ENCODE peak calls at places on chromosomes 6 and 20, in ten cellular contexts. A is H1, W is endothelial cell of umbilical vein, G is stomach, Z is SK-N-SH, S is sigmoid colon, M is GM23338, F is K562, P is spleen, L is HepG2. E is an unnamed sample.

GRCh38 chr20:17394411-17394810 is 136.8 kb downstream of the BFSP1 start:
- DNase-seq in A (no peak), W (no peak), G (no peak), Z (no peak), S (no peak), M (no peak), F (no peak), P (no peak), L (no peak), E (no peak)

GRCh38 chr6:140320799-140321099 is 946.3 kb upstream of the CITED2 start:
- DNase-seq in A (no peak), W (peak; percentile 24), G (no peak), Z (no peak), S (no peak), M (no peak), F (no peak), P (no peak), L (no peak), E (no peak)

GRCh38 chr6:140932909-140933308 is 1199.8 kb upstream of the GJE1 start:
- DNase-seq in A (no peak), W (no peak), G (no peak), Z (no peak), S (no peak), M (no peak), F (no peak), P (no peak), L (no peak), E (no peak)

GRCh38 chr6:166167801-166168615 is at the start of gene TBXT:
- DNase-seq in A (peak; percentile 60), W (no peak), G (no peak), Z (no peak), S (no peak), M (peak; percentile 91), F (no peak), P (no peak), L (no peak), E (no peak)

GRCh38 chr6:47248446-47248845 is 61.3 kb downstream of the TNFRSF21 start:
- DNase-seq in A (no peak), W (peak; percentile 37), G (no peak), Z (peak; percentile 43), S (no peak), M (peak; percentile 29), F (no peak), P (no peak), L (no peak), E (no peak)

GRCh38 chr6:142047934-142048592 is 84.7 kb upstream of the GJE1 start:
- DNase-seq in A (no peak), W (no peak), G (no peak), Z (no peak), S (no peak), M (no peak), F (no peak), P (no peak), L (no peak), E (no peak)

GRCh38 chr6:835476-836160 is 142.7 kb upstream of the EXOC2 start:
- DNase-seq in A (no peak), W (no peak), G (no peak), Z (no peak), S (no peak), M (no peak), F (no peak), P (no peak), L (no peak), E (no peak)

GRCh38 chr20:50580016-50580747 is 70.0 kb downstream of the PTPN1 start:
- DNase-seq in A (no peak), W (peak; percentile 62), G (peak; percentile 64), Z (peak; percentile 92), S (peak; percentile 86), M (peak; percentile 81), F (peak; percentile 86), P (peak; percentile 85), L (peak; percentile 70), E (no peak)

GRCh38 chr6:117483645-117484016 is 1.2 kb downstream of the DCBLD1 start:
- DNase-seq in A (no peak), W (no peak), G (no peak), Z (no peak), S (no peak), M (peak; percentile 13), F (peak; percentile 14), P (no peak), L (peak; percentile 44), E (no peak)

GRCh38 chr6:142292191-142292924 is 9.4 kb upstream of the ADGRG6 start:
- DNase-seq in A (no peak), W (no peak), G (no peak), Z (no peak), S (no peak), M (no peak), F (no peak), P (no peak), L (peak; percentile 89), E (no peak)

GRCh38 chr6:158161566-158162254 is 6.4 kb downstream of the SERAC1 start:
- DNase-seq in A (no peak), W (no peak), G (no peak), Z (no peak), S (no peak), M (peak; percentile 77), F (no peak), P (no peak), L (no peak), E (no peak)

GRCh38 chr20:1895674-1896496 is 678 bp downstream of the SIRPA start:
- DNase-seq in A (no peak), W (peak; percentile 29), G (no peak), Z (no peak), S (peak; percentile 82), M (peak; percentile 57), F (no peak), P (no peak), L (no peak), E (peak; percentile 57)

GRCh38 chr6:148379481-148379880 is 36.8 kb downstream of the SASH1 start:
- DNase-seq in A (no peak), W (no peak), G (no peak), Z (no peak), S (no peak), M (no peak), F (no peak), P (no peak), L (no peak), E (no peak)

GRCh38 chr20:25360631-25361286 is 29.9 kb downstream of the ABHD12 start:
- DNase-seq in A (no peak), W (peak; percentile 45), G (no peak), Z (peak; percentile 23), S (no peak), M (no peak), F (no peak), P (no peak), L (no peak), E (no peak)

GRCh38 chr6:127117979-127118504 is 429 bp upstream of the RSPO3 start:
- DNase-seq in A (no peak), W (peak; percentile 52), G (no peak), Z (peak; percentile 30), S (peak; percentile 65), M (no peak), F (no peak), P (no peak), L (no peak), E (no peak)

GRCh38 chr6:131231103-131231502 is 95.8 kb downstream of the AKAP7 start:
- DNase-seq in A (no peak), W (no peak), G (no peak), Z (no peak), S (no peak), M (no peak), F (no peak), P (no peak), L (no peak), E (no peak)

GRCh38 chr6:10146723-10147451 is 268.0 kb downstream of the TFAP2A start:
- DNase-seq in A (no peak), W (no peak), G (no peak), Z (peak; percentile 29), S (no peak), M (peak; percentile 84), F (peak; percentile 66), P (no peak), L (peak; percentile 44), E (no peak)

GRCh38 chr6:33694977-33695376 is 16.5 kb downstream of the UQCC2 start:
- DNase-seq in A (no peak), W (no peak), G (no peak), Z (peak; percentile 23), S (no peak), M (no peak), F (no peak), P (no peak), L (no peak), E (no peak)
- H3K36me3 ChIP-seq in A (peaks cover 32% of the 10 kb centered on the region), W (no peaks in the 10 kb centered on the region), G (peaks cover 97% of the 10 kb centered on the region), Z (peaks cover 28% of the 10 kb centered on the region), S (no peaks in the 10 kb centered on the region), M (peaks cover 13% of the 10 kb centered on the region), F (peaks cover 100% of the 10 kb centered on the region), P (peaks cover 84% of the 10 kb centered on the region), L (peaks cover 72% of the 10 kb centered on the region), E (no peaks in the 10 kb centered on the region)

GRCh38 chr6:123062645-123063044 is 66.6 kb downstream of the CLVS2 start:
- DNase-seq in A (peak; percentile 10), W (no peak), G (no peak), Z (no peak), S (no peak), M (peak; percentile 44), F (no peak), P (no peak), L (no peak), E (no peak)

GRCh38 chr6:123064038-123064437 is 68.0 kb downstream of the CLVS2 start:
- DNase-seq in A (no peak), W (peak; percentile 18), G (no peak), Z (no peak), S (no peak), M (no peak), F (no peak), P (no peak), L (no peak), E (no peak)
- TF ChIP-seq POLR2AphosphoS5 in A (no peak), W (no peak), G (no peak), Z (no peak), S (no peak), M (no peak), F (no peak), P (no peak), L (no peak), E (no peak)

DNA sequence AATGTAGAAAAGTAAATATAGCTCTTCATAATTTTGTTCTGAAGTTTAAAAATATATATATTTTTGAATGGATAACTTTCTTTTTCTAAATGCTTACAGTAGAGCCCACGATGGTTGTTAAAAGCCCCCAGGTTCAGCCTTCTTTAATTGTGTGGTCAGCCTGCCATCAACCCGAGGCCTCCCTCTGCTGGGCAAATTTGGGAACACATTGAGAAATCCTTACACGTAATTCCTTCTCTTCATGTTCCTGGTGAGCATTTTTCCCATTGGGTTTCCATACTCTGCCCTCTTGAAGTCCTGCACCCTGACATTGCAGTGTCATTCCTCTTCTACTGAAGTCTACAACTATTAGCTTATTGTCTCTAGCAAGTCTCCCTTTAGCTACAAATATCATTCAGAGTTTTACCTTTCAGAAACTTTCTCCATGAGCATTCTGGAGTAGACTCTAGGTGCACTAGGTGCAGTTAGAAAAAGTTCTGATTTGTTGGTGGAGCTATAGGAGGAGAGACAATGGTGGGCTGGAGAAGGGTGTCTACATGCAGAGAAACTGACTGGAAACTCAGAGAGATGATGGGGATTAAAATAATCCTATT is 40.6 kb downstream of the TRIM38 start:
- DNase-seq in A (no peak), W (peak; percentile 74), G (peak; percentile 66), Z (peak; percentile 72), S (no peak), M (peak; percentile 85), F (peak; percentile 77), P (no peak), L (peak; percentile 63), E (no peak)
- H3K4me1 ChIP-seq in A (peaks cover 16% of the 10 kb centered on the region), W (no peaks in the 10 kb centered on the region), G (no peaks in the 10 kb centered on the region), Z (no peaks in the 10 kb centered on the region), S (no peaks in the 10 kb centered on the region), M (peaks cover 41% of the 10 kb centered on the region), F (peaks cover 10% of the 10 kb centered on the region), P (peaks cover 10% of the 10 kb centered on the region), L (no peaks in the 10 kb centered on the region), E (no peaks in the 10 kb centered on the region)

GRCh38 chr20:38625896-38626295 is 24.3 kb downstream of the ARHGAP40 start:
- DNase-seq in A (no peak), W (no peak), G (no peak), Z (no peak), S (no peak), M (no peak), F (no peak), P (no peak), L (no peak), E (peak; percentile 40)
- H3K36me3 ChIP-seq in A (no peaks in the 10 kb centered on the region), W (no peaks in the 10 kb centered on the region), G (no peaks in the 10 kb centered on the region), Z (no peaks in the 10 kb centered on the region), S (no peaks in the 10 kb centered on the region), M (no peaks in the 10 kb centered on the region), F (no peaks in the 10 kb centered on the region), P (no peaks in the 10 kb centered on the region), L (no peaks in the 10 kb centered on the region), E (no peaks in the 10 kb centered on the region)